ENCODE peak calls at places on chromosome 19, in eight cellular contexts. Y is foreskin keratinocyte, O is astrocyte of the cerebellum, E is adrenal gland, X is endodermal cell, C is hepatocyte, F is tibial artery, H is RWPE1. P is an unnamed sample.
A peak's percentile ranks its signal among the peaks of the same experiment; 100 is the strongest.

GRCh38 chr19:18093439-18094161 is 4.0 kb upstream of the MAST3 start:
- DNase-seq in H (peak; percentile 82), O (no peak), Y (peak; percentile 52), X (peak; percentile 77), E (no peak), F (no peak), C (no peak), P (no peak)

GRCh38 chr19:12965017-12965811 is 4.2 kb upstream of the DAND5 start:
- DNase-seq in E (peak; percentile 88), Y (no peak), O (no peak), C (peak; percentile 85), H (peak; percentile 74), X (peak; percentile 97), F (peak; percentile 78), P (peak; percentile 88)

GRCh38 chr19:18322318-18322758 is 538 bp downstream of the LSM4 start:
- DNase-seq in X (peak; percentile 82), Y (peak; percentile 14), H (peak; percentile 67), E (no peak), C (peak; percentile 82), O (no peak), F (peak; percentile 60), P (no peak)

GRCh38 chr19:45470147-45471081 is 2.6 kb downstream of the FOSB start:
- DNase-seq in E (peak; percentile 66), F (peak; percentile 46), H (peak; percentile 48), O (no peak), Y (no peak), X (no peak), C (peak; percentile 44), P (no peak)

GRCh38 chr19:31346184-31346583 is 3.1 kb downstream of the TSHZ3 start:
- DNase-seq in H (no peak), E (no peak), X (no peak), F (no peak), Y (no peak), C (no peak), O (no peak), P (no peak)

GRCh38 chr19:12112701-12113100 is 27.4 kb downstream of the ZNF20 start:
- DNase-seq in H (no peak), C (no peak), Y (no peak), O (no peak), E (no peak), X (no peak), F (no peak), P (no peak)

GRCh38 chr19:34193439-34193838 is 21.1 kb downstream of the LSM14A start:
- DNase-seq in F (no peak), E (no peak), O (no peak), C (no peak), Y (no peak), X (no peak), H (no peak), P (no peak)

GRCh38 chr19:7460562-7460966 is 28.3 kb downstream of the PEX11G start:
- DNase-seq in X (no peak), Y (peak; percentile 56), H (peak; percentile 45), F (no peak), E (no peak), O (peak; percentile 27), C (no peak), P (no peak)

GRCh38 chr19:47509973-47510372 is 4.9 kb downstream of the NAPA start:
- DNase-seq in O (no peak), E (peak; percentile 80), X (no peak), F (peak; percentile 66), H (peak; percentile 54), Y (peak; percentile 19), C (no peak), P (no peak)

GRCh38 chr19:12668937-12669271 is 2.3 kb downstream of the WDR83 start:
- DNase-seq in E (peak; percentile 92), C (peak; percentile 78), X (no peak), Y (peak; percentile 35), F (peak; percentile 72), H (peak; percentile 53), O (peak; percentile 5), P (no peak)

GRCh38 chr19:54232552-54232934 is 9.7 kb upstream of the LILRB3 start:
- DNase-seq in Y (no peak), O (no peak), E (peak; percentile 4), F (no peak), H (no peak), X (no peak), C (peak; percentile 68), P (no peak)

GRCh38 chr19:33394006-33394722 is 20.7 kb downstream of the CEBPG start:
- DNase-seq in F (peak; percentile 87), E (no peak), Y (peak; percentile 27), H (peak; percentile 66), C (no peak), X (no peak), O (no peak), P (no peak)

GRCh38 chr19:47821460-47822020 is at the start of gene CRX:
- DNase-seq in E (no peak), O (no peak), Y (no peak), C (no peak), X (no peak), H (no peak), F (no peak), P (no peak)

GRCh38 chr19:29013325-29013724 is 199.6 kb downstream of the UQCRFS1 start:
- DNase-seq in F (no peak), E (no peak), O (no peak), X (peak; percentile 69), Y (no peak), H (no peak), C (no peak), P (no peak)
- TF ChIP-seq CTCF in F (no peak), E (no peak), O (no peak), X (peak; percentile 54), Y (no peak), H (no peak), C (no peak), P (no peak)

GRCh38 chr19:5827891-5828660 is 11.4 kb downstream of the FUT6 start:
- DNase-seq in E (peak; percentile 96), C (peak; percentile 98), O (peak; percentile 70), Y (peak; percentile 60), H (peak; percentile 98), F (peak; percentile 70), X (peak; percentile 98), P (peak; percentile 98)

GRCh38 chr19:5824791-5825577 is 14.5 kb downstream of the FUT6 start:
- DNase-seq in E (no peak), H (no peak), Y (no peak), O (no peak), X (no peak), F (no peak), C (no peak), P (no peak)

GRCh38 chr19:5828661-5829566 is 10.6 kb downstream of the FUT6 start:
- DNase-seq in C (peak; percentile 89), O (no peak), E (no peak), X (peak; percentile 84), F (no peak), H (no peak), Y (no peak), P (peak; percentile 66)

GRCh38 chr19:5827342-5827890 is 12.1 kb downstream of the FUT6 start:
- DNase-seq in F (no peak), O (no peak), H (no peak), E (no peak), C (no peak), X (no peak), Y (no peak), P (no peak)

DNA sequence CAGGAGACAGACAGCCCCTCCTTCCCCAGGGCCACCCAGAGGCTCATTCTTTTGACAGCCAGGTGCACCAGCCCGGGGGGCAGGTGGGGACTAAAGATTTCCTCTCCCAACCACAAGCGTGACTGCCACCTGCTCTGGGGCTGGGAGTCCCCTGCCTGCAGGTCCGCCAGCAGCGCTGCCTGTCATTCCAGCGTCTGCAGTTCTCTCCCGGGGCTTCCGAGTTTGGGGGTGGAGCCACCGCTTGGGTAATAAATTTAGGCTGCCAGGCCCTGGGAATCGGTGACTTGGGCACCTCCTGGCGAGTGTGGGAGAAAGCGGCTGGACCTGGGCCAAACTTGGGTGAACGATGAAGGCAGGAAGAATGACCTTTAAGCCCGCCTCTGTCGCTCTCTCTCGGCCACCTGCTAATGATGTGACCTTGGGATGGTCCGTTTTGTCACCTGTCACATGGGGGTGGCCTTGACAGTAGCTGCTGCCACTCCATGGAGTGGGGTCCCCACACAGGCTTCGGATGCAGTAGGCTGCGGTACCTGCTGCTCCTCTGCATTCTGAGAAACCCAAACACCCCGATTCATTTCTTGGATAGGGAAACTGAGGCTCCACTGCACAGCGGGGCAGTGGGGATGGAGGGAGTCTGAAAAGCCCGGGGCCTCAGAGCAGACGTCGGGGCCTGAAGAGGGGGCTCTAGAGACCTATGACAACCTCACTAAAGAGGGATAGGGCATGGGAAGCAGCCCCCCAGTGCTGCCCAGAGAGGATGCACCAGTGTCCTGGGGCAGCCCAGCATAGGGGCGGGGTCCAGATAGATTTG is 12.8 kb downstream of the FUT6 start:
- DNase-seq in H (peak; percentile 67), C (peak; percentile 78), Y (peak; percentile 20), X (peak; percentile 90), E (peak; percentile 93), F (no peak), O (no peak), P (peak; percentile 45)
- TF ChIP-seq CTCF in H (peak; percentile 27), C (peak; percentile 13), Y (peak; percentile 56), X (peak; percentile 27), E (peak; percentile 31), F (no peak), O (peak; percentile 7), P (no peak)

DNA sequence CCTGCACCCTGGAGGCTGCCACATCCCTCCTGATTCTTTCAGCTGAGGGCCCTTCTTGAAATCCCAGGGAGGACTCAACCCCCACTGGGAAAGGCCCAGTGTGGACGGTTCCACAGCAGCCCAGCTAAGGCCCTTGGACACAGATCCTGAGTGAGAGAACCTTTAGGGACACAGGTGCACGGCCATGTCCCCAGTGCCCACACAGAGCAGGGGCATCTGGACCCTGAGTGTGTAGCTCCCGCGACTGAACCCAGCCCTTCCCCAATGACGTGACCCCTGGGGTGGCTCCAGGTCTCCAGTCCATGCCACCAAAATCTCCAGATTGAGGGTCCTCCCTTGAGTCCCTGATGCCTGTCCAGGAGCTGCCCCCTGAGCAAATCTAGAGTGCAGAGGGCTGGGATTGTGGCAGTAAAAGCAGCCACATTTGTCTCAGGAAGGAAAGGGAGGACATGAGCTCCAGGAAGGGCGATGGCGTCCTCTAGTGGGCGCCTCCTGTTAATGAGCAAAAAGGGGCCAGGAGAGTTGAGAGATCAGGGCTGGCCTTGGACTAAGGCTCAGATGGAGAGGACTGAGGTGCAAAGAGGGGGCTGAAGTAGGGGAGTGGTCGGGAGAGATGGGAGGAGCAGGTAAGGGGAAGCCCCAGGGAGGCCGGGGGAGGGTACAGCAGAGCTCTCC is 6.9 kb upstream of the CEACAM5 start:
- DNase-seq in X (peak; percentile 82), H (no peak), E (peak; percentile 13), O (no peak), Y (no peak), F (no peak), C (no peak), P (no peak)
- TF ChIP-seq CTCF in X (peak; percentile 45), H (no peak), E (no peak), O (no peak), Y (peak; percentile 43), F (no peak), C (no peak), P (peak; percentile 26)

DNA sequence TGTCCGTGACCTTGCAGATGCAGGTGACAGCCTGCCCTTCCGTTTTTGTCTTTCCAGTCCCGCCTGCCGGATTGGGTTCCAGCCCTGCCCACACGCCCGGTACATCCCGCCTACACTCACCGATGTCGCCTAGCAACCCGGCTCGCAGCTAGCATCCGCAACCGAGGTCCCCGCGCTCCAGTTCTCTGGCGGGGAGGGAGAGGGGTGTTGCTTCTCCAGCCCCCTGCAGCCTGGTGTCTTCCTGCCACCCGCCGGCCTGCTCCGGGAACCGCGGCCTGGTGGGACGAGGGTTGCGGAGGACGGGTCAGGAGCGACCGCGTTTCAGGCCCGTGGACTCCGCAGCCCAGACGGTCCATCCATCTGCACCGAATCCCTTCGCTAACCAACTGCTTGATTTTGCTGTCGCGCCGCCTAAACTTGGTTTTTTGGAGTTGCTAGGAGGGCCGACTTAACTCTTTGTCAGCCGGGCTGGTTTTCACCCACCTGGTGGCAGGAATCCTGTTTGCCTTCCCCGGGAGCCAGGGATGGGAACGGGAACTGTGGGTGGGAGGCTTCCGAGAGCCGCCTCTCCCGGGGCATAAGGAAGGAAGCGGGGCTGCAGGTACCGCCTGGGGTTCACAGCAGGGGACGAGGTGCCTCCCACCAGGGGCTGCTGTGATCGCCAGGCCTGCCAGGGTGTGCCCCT is 15.4 kb upstream of the MATK start:
- DNase-seq in X (peak; percentile 90), C (no peak), E (peak; percentile 58), Y (no peak), O (no peak), H (peak; percentile 36), F (no peak), P (peak; percentile 57)
- TF ChIP-seq CTCF in X (peak; percentile 78), C (peak; percentile 20), E (no peak), Y (peak; percentile 38), O (peak; percentile 28), H (no peak), F (no peak), P (no peak)

P was measured in GM10248.